ENCODE peak calls at places on chromosomes 7 and 10, in eight cellular contexts. N is hippocampal formation; H is ACHN; W is activated CD8-positive, alpha-beta memory T cell treated with anti-CD3 and anti-CD28 coated beads for 48 hours; D is NCI-H1105; V is activated CD8-positive, alpha-beta T cell treated with anti-CD3 and anti-CD28 coated beads, Interleukin-2, amount 10 ng/mL, durations not matched to agents 7 days and 5 days; R is mucosa of gallbladder; Z is stimulated activated CD8-positive, alpha-beta memory T cell treated with anti-CD3 and anti-CD28 coated beads, Interleukin-7, amount 100 ng/mL, for 1 hour. E is an unnamed sample.

GRCh38 chr10:104337985-104338735 is at the start of gene ITPRIP:
- DNase-seq in N (peak), H (peak), W (peak), D (no peak), V (peak), R (peak), Z (peak), E (peak)

GRCh38 chr10:114374141-114374791 is 30.0 kb downstream of the AFAP1L2 start:
- DNase-seq in N (no peak), H (no peak), W (no peak), D (no peak), V (no peak), R (peak), Z (no peak), E (no peak)

GRCh38 chr7:105741993-105742392 is 134.4 kb downstream of the ATXN7L1 start:
- DNase-seq in N (no peak), H (no peak), W (no peak), D (no peak), V (no peak), R (no peak), Z (no peak), E (no peak)

GRCh38 chr10:72637398-72637857 is 11.5 kb upstream of the MICU1 start:
- DNase-seq in N (no peak), H (no peak), W (peak), D (no peak), V (peak), R (peak), Z (no peak), E (peak)

GRCh38 chr10:77661100-77661499 is 23.5 kb upstream of the KCNMA1 start:
- DNase-seq in N (no peak), H (no peak), W (no peak), D (no peak), V (no peak), R (no peak), Z (no peak), E (no peak)

GRCh38 chr7:12031638-12032037 is 179.5 kb upstream of the TMEM106B start:
- DNase-seq in N (no peak), H (peak), W (no peak), D (no peak), V (no peak), R (no peak), Z (no peak), E (no peak)

GRCh38 chr10:110852255-110852896 is 19.4 kb upstream of the PDCD4 start:
- DNase-seq in N (no peak), H (peak), W (no peak), D (no peak), V (no peak), R (peak), Z (no peak), E (no peak)

GRCh38 chr10:100334762-100335161 is 4.7 kb upstream of the PKD2L1 start:
- DNase-seq in N (no peak), H (no peak), W (no peak), D (no peak), V (no peak), R (no peak), Z (no peak), E (no peak)

GRCh38 chr10:8596929-8597472 is 542.5 kb downstream of the GATA3 start:
- DNase-seq in N (no peak), H (no peak), W (no peak), D (no peak), V (no peak), R (no peak), Z (no peak), E (no peak)

GRCh38 chr7:131945313-131945831 is 388.9 kb upstream of the PODXL start:
- DNase-seq in N (peak), H (peak), W (peak), D (peak), V (peak), R (peak), Z (no peak), E (peak)

E was measured in DND-41.